ENCODE peak calls at places on chromosomes 16 and 17, in ten cellular contexts. One of them, this sample, is unnamed.

GRCh38 chr17:6641374-6641818 is 536 bp downstream of the TXNDC17 start:
- DNase-seq in neuronal stem cell: no peak
- DNase-seq in H9: no peak
- DNase-seq in kidney: no peak
- DNase-seq in endothelial cell of umbilical vein: no peak
- DNase-seq in neural progenitor cell: no peak
- DNase-seq in mesendoderm: no peak
- DNase-seq in GM23248: peak; percentile 57
- DNase-seq in fibroblast of lung: no peak
- DNase-seq in mammary epithelial cell: peak; percentile 33
- DNase-seq in this sample: no peak

GRCh38 chr16:3020604-3021448 is 658 bp downstream of the TNFRSF12A start:
- DNase-seq in neuronal stem cell: peak; percentile 64
- DNase-seq in H9: peak; percentile 96
- DNase-seq in kidney: peak; percentile 97
- DNase-seq in endothelial cell of umbilical vein: peak; percentile 86
- DNase-seq in neural progenitor cell: peak; percentile 74
- DNase-seq in mesendoderm: peak; percentile 96
- DNase-seq in GM23248: peak; percentile 89
- DNase-seq in fibroblast of lung: peak; percentile 91
- DNase-seq in mammary epithelial cell: peak; percentile 89
- DNase-seq in this sample: peak; percentile 88

GRCh38 chr16:1972490-1972877 is 631 bp downstream of the TBL3 start:
- DNase-seq in neuronal stem cell: no peak
- DNase-seq in H9: no peak
- DNase-seq in kidney: peak; percentile 80
- DNase-seq in endothelial cell of umbilical vein: no peak
- DNase-seq in neural progenitor cell: peak; percentile 50
- DNase-seq in mesendoderm: peak; percentile 47
- DNase-seq in GM23248: peak; percentile 78
- DNase-seq in fibroblast of lung: peak; percentile 27
- DNase-seq in mammary epithelial cell: peak; percentile 41
- DNase-seq in this sample: peak; percentile 52

GRCh38 chr17:27315322-27315721 is 21.4 kb downstream of the WSB1 start:
- DNase-seq in neuronal stem cell: no peak
- DNase-seq in H9: peak; percentile 18
- DNase-seq in kidney: peak; percentile 95
- DNase-seq in endothelial cell of umbilical vein: no peak
- DNase-seq in neural progenitor cell: no peak
- DNase-seq in mesendoderm: no peak
- DNase-seq in GM23248: peak; percentile 95
- DNase-seq in fibroblast of lung: peak; percentile 96
- DNase-seq in mammary epithelial cell: peak; percentile 75
- DNase-seq in this sample: peak; percentile 83

GRCh38 chr17:5283531-5284315 is 1.6 kb downstream of the RABEP1 start:
- DNase-seq in neuronal stem cell: no peak
- DNase-seq in H9: no peak
- DNase-seq in kidney: no peak
- DNase-seq in endothelial cell of umbilical vein: peak; percentile 23
- DNase-seq in neural progenitor cell: peak; percentile 16
- DNase-seq in mesendoderm: peak; percentile 23
- DNase-seq in GM23248: peak; percentile 27
- DNase-seq in fibroblast of lung: peak; percentile 80
- DNase-seq in mammary epithelial cell: peak; percentile 24
- DNase-seq in this sample: peak; percentile 37

GRCh38 chr17:19714542-19715411 is 1.6 kb downstream of the SLC47A2 start:
- DNase-seq in neuronal stem cell: no peak
- DNase-seq in H9: peak; percentile 69
- DNase-seq in kidney: no peak
- DNase-seq in endothelial cell of umbilical vein: no peak
- DNase-seq in neural progenitor cell: no peak
- DNase-seq in mesendoderm: peak; percentile 29
- DNase-seq in GM23248: no peak
- DNase-seq in fibroblast of lung: no peak
- DNase-seq in mammary epithelial cell: no peak
- DNase-seq in this sample: no peak

GRCh38 chr16:74026373-74027281 is 270.0 kb upstream of the PSMD7 start:
- DNase-seq in neuronal stem cell: no peak
- DNase-seq in H9: peak; percentile 71
- DNase-seq in kidney: no peak
- DNase-seq in endothelial cell of umbilical vein: no peak
- DNase-seq in neural progenitor cell: peak; percentile 65
- DNase-seq in mesendoderm: peak; percentile 19
- DNase-seq in GM23248: no peak
- DNase-seq in fibroblast of lung: no peak
- DNase-seq in mammary epithelial cell: no peak
- DNase-seq in this sample: no peak

GRCh38 chr17:80005360-80006338 is 30.0 kb downstream of the TBC1D16 start:
- DNase-seq in neuronal stem cell: peak; percentile 56
- DNase-seq in H9: peak; percentile 80
- DNase-seq in kidney: peak; percentile 77
- DNase-seq in endothelial cell of umbilical vein: peak; percentile 48
- DNase-seq in neural progenitor cell: peak; percentile 66
- DNase-seq in mesendoderm: peak; percentile 65
- DNase-seq in GM23248: peak; percentile 51
- DNase-seq in fibroblast of lung: no peak
- DNase-seq in mammary epithelial cell: peak; percentile 15
- DNase-seq in this sample: peak; percentile 69

DNA sequence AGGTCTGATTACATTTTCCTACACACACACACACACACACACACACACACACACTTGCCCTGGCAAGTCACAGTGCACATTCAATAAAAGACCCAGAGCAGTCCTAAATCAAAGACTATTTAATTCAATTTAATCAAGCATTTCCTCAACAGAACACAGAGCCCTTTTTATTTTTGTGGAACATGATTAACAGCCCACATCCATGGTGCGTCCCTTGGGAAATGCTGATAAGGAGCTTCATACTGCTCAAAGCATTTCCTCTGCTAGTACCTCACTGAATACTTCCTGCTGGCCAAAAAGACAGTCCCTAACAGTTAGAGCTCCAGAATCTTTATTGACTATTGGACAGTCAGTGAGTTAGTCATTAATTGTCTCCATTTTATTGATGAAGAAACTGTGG is 43.1 kb upstream of the MYH10 start:
- DNase-seq in neuronal stem cell: no peak
- DNase-seq in H9: no peak
- DNase-seq in kidney: no peak
- DNase-seq in endothelial cell of umbilical vein: peak; percentile 86
- DNase-seq in neural progenitor cell: no peak
- DNase-seq in mesendoderm: no peak
- DNase-seq in GM23248: peak; percentile 91
- DNase-seq in fibroblast of lung: peak; percentile 86
- DNase-seq in mammary epithelial cell: no peak
- DNase-seq in this sample: peak; percentile 50
- H3K9ac ChIP-seq in neuronal stem cell: no peak overlapping the region
- H3K9ac ChIP-seq in H9: no peak overlapping the region
- H3K9ac ChIP-seq in kidney: no peak overlapping the region
- H3K9ac ChIP-seq in endothelial cell of umbilical vein: no peak overlapping the region
- H3K9ac ChIP-seq in neural progenitor cell: no peak overlapping the region
- H3K9ac ChIP-seq in mesendoderm: no peak overlapping the region
- H3K9ac ChIP-seq in GM23248: no peak overlapping the region
- H3K9ac ChIP-seq in fibroblast of lung: no peak overlapping the region
- H3K9ac ChIP-seq in mammary epithelial cell: no peak overlapping the region
- H3K9ac ChIP-seq in this sample: no peak overlapping the region

DNA sequence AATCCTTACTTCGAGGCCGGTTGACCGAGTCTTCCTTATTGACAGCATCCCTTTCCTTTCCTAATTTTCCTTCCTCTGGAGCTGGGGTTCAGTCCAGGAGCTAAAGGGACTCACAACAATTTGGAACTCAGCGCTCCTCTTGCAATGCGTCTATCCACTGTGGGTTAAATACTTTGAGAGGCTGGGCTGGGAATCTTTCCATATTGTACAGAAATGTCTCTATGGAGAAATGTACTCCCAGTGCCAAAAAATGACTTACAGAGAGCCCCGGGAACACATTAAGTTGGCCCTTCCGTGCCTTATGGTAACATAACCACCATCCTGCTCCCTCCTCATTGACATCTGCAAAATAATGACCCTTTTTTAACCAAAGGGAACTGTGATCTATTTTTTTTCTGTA is 192.8 kb downstream of the FTO start:
- DNase-seq in neuronal stem cell: no peak
- DNase-seq in H9: no peak
- DNase-seq in kidney: no peak
- DNase-seq in endothelial cell of umbilical vein: no peak
- DNase-seq in neural progenitor cell: no peak
- DNase-seq in mesendoderm: no peak
- DNase-seq in GM23248: no peak
- DNase-seq in fibroblast of lung: no peak
- DNase-seq in mammary epithelial cell: no peak
- DNase-seq in this sample: no peak
- H3K9ac ChIP-seq in neuronal stem cell: no peak overlapping the region
- H3K9ac ChIP-seq in H9: no peak overlapping the region
- H3K9ac ChIP-seq in kidney: no peak overlapping the region
- H3K9ac ChIP-seq in endothelial cell of umbilical vein: no peak overlapping the region
- H3K9ac ChIP-seq in neural progenitor cell: no peak overlapping the region
- H3K9ac ChIP-seq in mesendoderm: no peak overlapping the region
- H3K9ac ChIP-seq in GM23248: no peak overlapping the region
- H3K9ac ChIP-seq in fibroblast of lung: no peak overlapping the region
- H3K9ac ChIP-seq in mammary epithelial cell: no peak overlapping the region
- H3K9ac ChIP-seq in this sample: no peak overlapping the region

DNA sequence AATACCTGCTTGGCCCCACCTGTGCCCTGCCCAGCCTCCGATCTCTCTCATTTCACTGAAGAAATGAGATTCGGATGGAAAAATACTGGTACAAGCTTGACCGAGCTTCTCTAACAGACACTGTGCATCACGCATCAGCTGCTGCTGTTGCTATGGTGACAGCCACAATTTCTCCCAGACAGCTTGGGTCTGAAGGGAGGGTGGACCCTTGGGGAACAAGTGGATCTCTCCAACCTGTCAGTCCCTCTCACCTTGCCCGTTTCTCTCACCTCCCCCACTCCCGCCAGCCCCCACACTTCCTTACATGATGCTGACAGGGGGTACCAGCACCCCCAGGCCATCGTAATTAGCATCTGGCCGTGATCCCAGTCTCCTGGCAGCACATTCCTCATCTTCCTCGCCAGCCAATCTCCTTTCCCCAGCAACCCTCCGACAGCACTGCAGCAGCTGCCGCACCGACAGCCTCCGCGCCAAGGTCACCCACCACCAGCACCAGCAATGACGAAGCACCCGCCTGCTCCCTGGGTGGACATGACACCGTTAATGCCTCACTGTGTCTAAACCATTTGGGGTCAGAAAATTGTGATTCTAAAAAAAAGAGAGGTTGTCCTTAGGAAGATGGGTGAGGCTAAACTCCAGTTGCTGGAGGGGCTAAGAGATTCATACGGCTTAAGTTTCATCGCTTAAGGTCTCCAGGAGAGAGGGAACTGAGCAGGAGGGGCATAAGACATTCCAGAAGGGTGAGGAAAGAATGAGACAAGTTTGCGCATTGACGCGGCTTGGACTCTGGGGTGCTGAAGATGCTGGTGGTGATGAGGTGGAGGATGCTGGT is 58.6 kb upstream of the TNRC6A start:
- DNase-seq in neuronal stem cell: peak; percentile 55
- DNase-seq in H9: peak; percentile 62
- DNase-seq in kidney: peak; percentile 83
- DNase-seq in endothelial cell of umbilical vein: peak; percentile 59
- DNase-seq in neural progenitor cell: peak; percentile 67
- DNase-seq in mesendoderm: peak; percentile 84
- DNase-seq in GM23248: peak; percentile 93
- DNase-seq in fibroblast of lung: peak; percentile 89
- DNase-seq in mammary epithelial cell: peak; percentile 55
- DNase-seq in this sample: peak; percentile 87
- H3K9ac ChIP-seq in neuronal stem cell: no peak overlapping the region
- H3K9ac ChIP-seq in H9: no peak overlapping the region
- H3K9ac ChIP-seq in kidney: no peak overlapping the region
- H3K9ac ChIP-seq in endothelial cell of umbilical vein: no peak overlapping the region
- H3K9ac ChIP-seq in neural progenitor cell: no peak overlapping the region
- H3K9ac ChIP-seq in mesendoderm: no peak overlapping the region
- H3K9ac ChIP-seq in GM23248: peak overlapping the region; percentile 62
- H3K9ac ChIP-seq in fibroblast of lung: peak overlapping the region; percentile 47
- H3K9ac ChIP-seq in mammary epithelial cell: no peak overlapping the region
- H3K9ac ChIP-seq in this sample: no peak overlapping the region

DNA sequence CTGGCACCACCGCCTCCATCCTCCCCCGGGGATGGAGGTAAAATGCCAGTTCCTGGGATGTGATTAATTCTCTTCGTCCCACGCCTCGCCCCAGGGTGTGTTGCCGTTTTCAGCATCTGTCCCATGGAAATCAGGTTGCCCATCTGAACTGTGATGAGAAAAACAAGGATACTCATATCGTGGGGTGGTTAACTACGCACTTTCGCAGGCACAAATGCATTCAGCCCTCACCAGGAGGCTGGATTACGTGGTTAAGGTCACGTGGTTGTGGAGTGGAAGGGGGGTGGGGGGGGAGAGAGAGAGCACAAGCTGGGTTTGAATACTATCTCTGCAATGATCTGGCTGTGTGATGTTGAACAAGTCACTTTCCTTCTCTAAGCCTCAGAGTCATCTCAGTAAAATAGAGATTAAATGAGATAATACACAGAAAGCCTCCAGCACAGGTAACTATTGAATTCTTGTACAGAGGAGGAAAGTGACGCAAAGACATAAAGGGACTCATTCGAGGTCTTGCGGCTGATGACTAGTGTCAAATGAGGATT is 74.7 kb downstream of the BMERB1 start:
- DNase-seq in neuronal stem cell: no peak
- DNase-seq in H9: no peak
- DNase-seq in kidney: no peak
- DNase-seq in endothelial cell of umbilical vein: no peak
- DNase-seq in neural progenitor cell: no peak
- DNase-seq in mesendoderm: peak; percentile 71
- DNase-seq in GM23248: no peak
- DNase-seq in fibroblast of lung: peak; percentile 25
- DNase-seq in mammary epithelial cell: peak; percentile 56
- DNase-seq in this sample: no peak
- H3K9ac ChIP-seq in neuronal stem cell: no peak overlapping the region
- H3K9ac ChIP-seq in H9: no peak overlapping the region
- H3K9ac ChIP-seq in kidney: no peak overlapping the region
- H3K9ac ChIP-seq in endothelial cell of umbilical vein: no peak overlapping the region
- H3K9ac ChIP-seq in neural progenitor cell: no peak overlapping the region
- H3K9ac ChIP-seq in mesendoderm: no peak overlapping the region
- H3K9ac ChIP-seq in GM23248: no peak overlapping the region
- H3K9ac ChIP-seq in fibroblast of lung: no peak overlapping the region
- H3K9ac ChIP-seq in mammary epithelial cell: no peak overlapping the region
- H3K9ac ChIP-seq in this sample: no peak overlapping the region

GRCh38 chr16:14307623-14308356 is 236.7 kb downstream of the MRTFB start:
- DNase-seq in neuronal stem cell: no peak
- DNase-seq in H9: no peak
- DNase-seq in kidney: no peak
- DNase-seq in endothelial cell of umbilical vein: no peak
- DNase-seq in neural progenitor cell: no peak
- DNase-seq in mesendoderm: peak; percentile 63
- DNase-seq in GM23248: peak; percentile 86
- DNase-seq in fibroblast of lung: peak; percentile 34
- DNase-seq in mammary epithelial cell: peak; percentile 64
- DNase-seq in this sample: peak; percentile 32
- H3K9ac ChIP-seq in neuronal stem cell: no peak overlapping the region
- H3K9ac ChIP-seq in H9: no peak overlapping the region
- H3K9ac ChIP-seq in kidney: no peak overlapping the region
- H3K9ac ChIP-seq in endothelial cell of umbilical vein: no peak overlapping the region
- H3K9ac ChIP-seq in neural progenitor cell: no peak overlapping the region
- H3K9ac ChIP-seq in mesendoderm: peak overlapping the region; percentile 31
- H3K9ac ChIP-seq in GM23248: peak overlapping the region; percentile 65
- H3K9ac ChIP-seq in fibroblast of lung: no peak overlapping the region
- H3K9ac ChIP-seq in mammary epithelial cell: peak overlapping the region; percentile 25
- H3K9ac ChIP-seq in this sample: peak overlapping the region; percentile 73

DNA sequence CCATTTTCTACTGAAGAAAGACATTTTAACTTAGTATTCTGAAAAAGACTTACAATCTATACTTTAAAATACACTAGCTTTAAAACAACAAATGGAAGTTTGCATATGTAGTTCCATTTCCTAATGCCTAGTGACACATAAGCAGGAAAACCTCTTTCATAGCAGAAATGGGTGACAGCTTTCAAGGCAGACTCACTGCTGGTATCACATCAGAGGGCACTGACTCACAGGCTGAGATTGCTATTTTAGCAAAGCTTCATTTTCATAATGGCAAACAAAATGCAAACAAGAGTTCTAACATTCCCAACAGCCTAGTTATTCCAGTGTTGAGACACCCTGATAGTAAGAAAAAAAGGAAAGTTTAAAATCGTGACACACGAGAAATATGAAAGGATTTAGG is 19.0 kb downstream of the GSPT1 start:
- DNase-seq in neuronal stem cell: no peak
- DNase-seq in H9: no peak
- DNase-seq in kidney: no peak
- DNase-seq in endothelial cell of umbilical vein: peak; percentile 70
- DNase-seq in neural progenitor cell: no peak
- DNase-seq in mesendoderm: no peak
- DNase-seq in GM23248: peak; percentile 93
- DNase-seq in fibroblast of lung: peak; percentile 83
- DNase-seq in mammary epithelial cell: peak; percentile 46
- DNase-seq in this sample: peak; percentile 78
- H3K9ac ChIP-seq in neuronal stem cell: no peak overlapping the region
- H3K9ac ChIP-seq in H9: no peak overlapping the region
- H3K9ac ChIP-seq in kidney: no peak overlapping the region
- H3K9ac ChIP-seq in endothelial cell of umbilical vein: no peak overlapping the region
- H3K9ac ChIP-seq in neural progenitor cell: no peak overlapping the region
- H3K9ac ChIP-seq in mesendoderm: no peak overlapping the region
- H3K9ac ChIP-seq in GM23248: peak overlapping the region; percentile 46
- H3K9ac ChIP-seq in fibroblast of lung: no peak overlapping the region
- H3K9ac ChIP-seq in mammary epithelial cell: no peak overlapping the region
- H3K9ac ChIP-seq in this sample: no peak overlapping the region

This sample was measured in adipocyte.